ENCODE peak calls at places on chromosomes 16 and 17, in ten cellular contexts. E is left lung, M is nephron progenitor cell, W is breast epithelium, U is AG09319, D is thoracic aorta, Z is Calu3, T is RWPE1, X is RWPE2, S is heart right ventricle. G is an unnamed sample.

GRCh38 chr17:40071720-40072480 is 9.1 kb downstream of the THRA start:
- DNase-seq in E (peak; percentile 89), M (no peak), W (peak; percentile 80), U (no peak), D (peak; percentile 75), Z (peak; percentile 100), T (no peak), X (peak; percentile 76), S (peak; percentile 76), G (no peak)

GRCh38 chr17:4896332-4897197 is 2.8 kb upstream of the C17orf107 start:
- DNase-seq in E (peak; percentile 61), M (no peak), W (no peak), U (no peak), D (no peak), Z (no peak), T (no peak), X (no peak), S (no peak), G (no peak)

GRCh38 chr16:79272141-79272577 is 328.4 kb downstream of the MAF start:
- DNase-seq in E (peak; percentile 72), M (no peak), W (no peak), U (no peak), D (no peak), Z (no peak), T (no peak), X (no peak), S (no peak), G (no peak)

GRCh38 chr16:5502467-5502869 is 404.9 kb upstream of the EEF2KMT start:
- DNase-seq in E (no peak), M (peak; percentile 53), W (no peak), U (no peak), D (no peak), Z (peak; percentile 46), T (no peak), X (no peak), S (no peak), G (no peak)

GRCh38 chr16:30032083-30032819 is 1.2 kb upstream of the TLCD3B start:
- DNase-seq in E (peak; percentile 6), M (peak; percentile 78), W (no peak), U (no peak), D (no peak), Z (peak; percentile 74), T (peak; percentile 51), X (no peak), S (no peak), G (no peak)

GRCh38 chr17:59651346-59651745 is 31.7 kb downstream of the CLTC start:
- DNase-seq in E (no peak), M (no peak), W (no peak), U (no peak), D (no peak), Z (no peak), T (no peak), X (no peak), S (no peak), G (no peak)

GRCh38 chr17:50884354-50885311 is 18.5 kb upstream of the TOB1 start:
- DNase-seq in E (no peak), M (no peak), W (no peak), U (no peak), D (no peak), Z (peak; percentile 59), T (peak; percentile 25), X (no peak), S (no peak), G (no peak)

GRCh38 chr17:15261063-15261817 is 3.9 kb downstream of the PMP22 start:
- DNase-seq in E (no peak), M (peak; percentile 62), W (peak; percentile 52), U (no peak), D (no peak), Z (peak; percentile 22), T (no peak), X (no peak), S (peak; percentile 66), G (peak; percentile 78)

GRCh38 chr17:41347872-41348760 is 2.5 kb downstream of the KRT33A start:
- DNase-seq in E (no peak), M (no peak), W (no peak), U (no peak), D (no peak), Z (no peak), T (peak; percentile 8), X (no peak), S (no peak), G (no peak)

DNA sequence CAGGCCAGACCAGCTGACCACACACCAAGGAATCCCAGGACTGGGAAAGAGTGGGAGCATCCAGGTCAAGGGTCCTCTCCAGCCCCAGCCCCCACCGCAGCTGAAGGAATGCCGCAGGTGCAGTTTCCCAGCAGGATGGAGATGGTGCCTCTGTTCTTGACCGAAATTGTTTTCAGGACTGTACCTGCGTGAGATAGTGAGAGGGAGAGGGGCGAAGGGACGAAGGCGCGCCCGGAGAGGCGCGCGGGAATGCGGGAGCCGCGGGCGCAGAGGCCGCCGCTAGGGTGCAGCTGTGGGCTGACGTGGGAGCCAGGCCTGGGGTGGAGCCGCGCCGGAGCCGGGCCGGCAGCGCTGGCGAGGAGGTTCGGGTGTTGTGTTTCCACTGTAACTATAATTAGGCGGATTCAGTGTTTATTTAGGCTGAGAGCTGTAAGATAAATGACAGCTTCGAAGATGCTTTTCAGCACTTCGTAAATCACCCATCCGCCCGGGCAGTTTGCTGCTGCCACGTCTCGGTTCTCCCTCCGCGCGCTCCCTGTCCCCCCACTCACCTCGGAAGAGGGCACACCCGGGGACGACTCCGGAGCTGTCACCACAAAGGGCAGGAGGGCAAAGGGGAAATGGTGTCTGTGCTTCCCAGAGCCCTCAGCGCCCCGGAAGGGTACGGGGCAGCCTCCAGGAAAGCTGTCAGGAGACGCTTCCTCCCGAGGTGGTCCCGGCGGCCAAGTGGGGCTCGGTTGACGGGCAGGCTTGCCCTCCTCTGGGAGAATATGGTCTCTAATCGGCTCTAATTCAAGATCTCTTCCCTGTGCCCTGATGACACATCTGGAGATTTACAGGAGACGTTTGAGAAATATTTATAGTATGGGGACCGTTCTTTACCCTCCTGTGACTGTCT is 38.2 kb downstream of the HOXB1 start:
- DNase-seq in E (peak; percentile 88), M (peak; percentile 86), W (peak; percentile 34), U (no peak), D (peak; percentile 16), Z (peak; percentile 90), T (peak; percentile 60), X (no peak), S (peak; percentile 75), G (peak; percentile 83)
- TF ChIP-seq CTCF in E (peak; percentile 79), M (peak; percentile 64), W (peak; percentile 94), U (peak; percentile 60), D (peak; percentile 94), Z (peak; percentile 96), T (peak; percentile 93), X (peak; percentile 87), S (peak; percentile 83), G (peak; percentile 82)

GRCh38 chr16:11488304-11488703 is 98.4 kb downstream of the LITAF start:
- DNase-seq in E (no peak), M (no peak), W (no peak), U (no peak), D (no peak), Z (no peak), T (no peak), X (no peak), S (no peak), G (no peak)
- TF ChIP-seq CTCF in E (no peak), M (no peak), W (no peak), U (no peak), D (no peak), Z (no peak), T (no peak), X (no peak), S (no peak), G (no peak)

GRCh38 chr16:76756423-76756822 is 434.6 kb upstream of the MON1B start:
- DNase-seq in E (no peak), M (no peak), W (no peak), U (no peak), D (no peak), Z (no peak), T (no peak), X (no peak), S (no peak), G (no peak)

DNA sequence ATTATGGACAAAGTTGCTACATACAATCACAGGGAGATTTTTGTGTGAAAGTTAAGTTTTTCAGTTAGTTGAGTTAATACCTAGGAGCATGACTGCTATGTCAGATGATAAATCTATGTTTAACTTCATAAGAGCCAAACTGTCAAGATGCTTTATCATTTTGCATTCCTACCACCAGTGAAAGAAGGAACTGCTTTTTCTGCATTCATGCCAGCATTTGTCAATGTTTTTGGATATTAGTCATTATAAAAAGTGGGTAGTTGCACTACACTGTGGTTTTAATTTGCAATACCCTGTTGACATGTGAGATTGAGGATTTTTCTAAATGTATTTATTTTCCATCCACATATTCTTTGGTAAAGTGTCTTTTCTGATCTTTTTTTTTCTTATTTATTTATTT is 434.0 kb upstream of the MON1B start:
- DNase-seq in E (no peak), M (no peak), W (no peak), U (no peak), D (no peak), Z (no peak), T (no peak), X (no peak), S (no peak), G (no peak)
- TF ChIP-seq CTCF in E (no peak), M (no peak), W (no peak), U (no peak), D (no peak), Z (no peak), T (no peak), X (no peak), S (no peak), G (no peak)

GRCh38 chr17:82745524-82745923 is 6.3 kb upstream of the TBCD start:
- DNase-seq in E (no peak), M (no peak), W (no peak), U (no peak), D (no peak), Z (no peak), T (no peak), X (no peak), S (no peak), G (no peak)

GRCh38 chr17:82740906-82741759 is 5.7 kb downstream of the FN3K start:
- DNase-seq in E (peak; percentile 13), M (no peak), W (no peak), U (no peak), D (no peak), Z (no peak), T (peak; percentile 31), X (no peak), S (no peak), G (no peak)

GRCh38 chr17:82748756-82749155 is 3.1 kb upstream of the TBCD start:
- DNase-seq in E (no peak), M (no peak), W (no peak), U (no peak), D (no peak), Z (no peak), T (no peak), X (no peak), S (no peak), G (no peak)

GRCh38 chr17:82737981-82738877 is 2.8 kb downstream of the FN3K start:
- DNase-seq in E (peak; percentile 79), M (no peak), W (no peak), U (no peak), D (no peak), Z (no peak), T (no peak), X (no peak), S (peak; percentile 77), G (no peak)

GRCh38 chr17:82743344-82744219 is 8.2 kb downstream of the FN3K start:
- DNase-seq in E (peak; percentile 41), M (no peak), W (no peak), U (no peak), D (no peak), Z (no peak), T (no peak), X (no peak), S (no peak), G (no peak)
- TF ChIP-seq CTCF in E (no peak), M (no peak), W (no peak), U (no peak), D (no peak), Z (no peak), T (no peak), X (no peak), S (peak; percentile 14), G (no peak)

GRCh38 chr17:58595194-58595792 is 80.9 kb upstream of the MTMR4 start:
- DNase-seq in E (no peak), M (no peak), W (no peak), U (no peak), D (no peak), Z (no peak), T (no peak), X (no peak), S (no peak), G (no peak)
- TF ChIP-seq CTCF in E (no peak), M (no peak), W (no peak), U (no peak), D (no peak), Z (no peak), T (no peak), X (peak; percentile 6), S (no peak), G (no peak)